ENCODE peak calls at places on chromosomes 6 and 20, in five cellular contexts. One of them, this sample, is unnamed.

GRCh38 chr20:57398901-57399535 is 7.8 kb downstream of the RBM38 start:
- DNase-seq in H1: no peak
- DNase-seq in IMR-90: no peak
- DNase-seq in neuronal stem cell: no peak
- DNase-seq in trophoblast cell: no peak
- DNase-seq in this sample: no peak

GRCh38 chr6:159892053-159892452 is 1.3 kb downstream of the MAS1 start:
- DNase-seq in H1: no peak
- DNase-seq in IMR-90: no peak
- DNase-seq in neuronal stem cell: no peak
- DNase-seq in trophoblast cell: peak; percentile 45
- DNase-seq in this sample: no peak

GRCh38 chr6:48021904-48022303 is 89.1 kb downstream of the PTCHD4 start:
- DNase-seq in H1: no peak
- DNase-seq in IMR-90: no peak
- DNase-seq in neuronal stem cell: no peak
- DNase-seq in trophoblast cell: no peak
- DNase-seq in this sample: no peak

GRCh38 chr6:12962995-12963394 is 246.4 kb downstream of the PHACTR1 start:
- DNase-seq in H1: no peak
- DNase-seq in IMR-90: no peak
- DNase-seq in neuronal stem cell: no peak
- DNase-seq in trophoblast cell: no peak
- DNase-seq in this sample: no peak

GRCh38 chr6:130826442-130827246 is 562 bp upstream of the SMLR1 start:
- DNase-seq in H1: no peak
- DNase-seq in IMR-90: no peak
- DNase-seq in neuronal stem cell: no peak
- DNase-seq in trophoblast cell: no peak
- DNase-seq in this sample: no peak

GRCh38 chr6:134031696-134032255 is 20.6 kb downstream of the SLC2A12 start:
- DNase-seq in H1: no peak
- DNase-seq in IMR-90: peak; percentile 68
- DNase-seq in neuronal stem cell: no peak
- DNase-seq in trophoblast cell: peak; percentile 37
- DNase-seq in this sample: no peak

GRCh38 chr6:116392158-116393032 is 21.6 kb downstream of the DSE start:
- DNase-seq in H1: no peak
- DNase-seq in IMR-90: peak; percentile 38
- DNase-seq in neuronal stem cell: no peak
- DNase-seq in trophoblast cell: peak; percentile 90
- DNase-seq in this sample: peak; percentile 45

GRCh38 chr6:135072753-135073152 is 18.1 kb upstream of the HBS1L start:
- DNase-seq in H1: no peak
- DNase-seq in IMR-90: no peak
- DNase-seq in neuronal stem cell: no peak
- DNase-seq in trophoblast cell: no peak
- DNase-seq in this sample: no peak

GRCh38 chr6:79599725-79600259 is 31.3 kb upstream of the SH3BGRL2 start:
- DNase-seq in H1: no peak
- DNase-seq in IMR-90: no peak
- DNase-seq in neuronal stem cell: no peak
- DNase-seq in trophoblast cell: no peak
- DNase-seq in this sample: no peak

GRCh38 chr20:37295001-37295400 is 5.5 kb downstream of the MANBAL start:
- DNase-seq in H1: no peak
- DNase-seq in IMR-90: peak; percentile 99
- DNase-seq in neuronal stem cell: no peak
- DNase-seq in trophoblast cell: peak; percentile 86
- DNase-seq in this sample: peak; percentile 98

GRCh38 chr6:140441256-140441655 is 1066.8 kb upstream of the CITED2 start:
- DNase-seq in H1: no peak
- DNase-seq in IMR-90: peak; percentile 63
- DNase-seq in neuronal stem cell: peak; percentile 48
- DNase-seq in trophoblast cell: peak; percentile 77
- DNase-seq in this sample: peak; percentile 83

GRCh38 chr6:159217595-159218275 is 48.5 kb downstream of the FNDC1 start:
- DNase-seq in H1: peak; percentile 58
- DNase-seq in IMR-90: peak; percentile 21
- DNase-seq in neuronal stem cell: no peak
- DNase-seq in trophoblast cell: peak; percentile 67
- DNase-seq in this sample: no peak

GRCh38 chr20:32792316-32792715 is 27.4 kb upstream of the MAPRE1 start:
- DNase-seq in H1: no peak
- DNase-seq in IMR-90: peak; percentile 23
- DNase-seq in neuronal stem cell: peak; percentile 55
- DNase-seq in trophoblast cell: no peak
- DNase-seq in this sample: peak; percentile 10

GRCh38 chr6:75349262-75349984 is 64.8 kb upstream of the TMEM30A start:
- DNase-seq in H1: no peak
- DNase-seq in IMR-90: peak; percentile 13
- DNase-seq in neuronal stem cell: peak; percentile 68
- DNase-seq in trophoblast cell: peak; percentile 32
- DNase-seq in this sample: peak; percentile 42

GRCh38 chr6:122722746-122723145 is 56.8 kb upstream of the FABP7 start:
- DNase-seq in H1: no peak
- DNase-seq in IMR-90: peak; percentile 83
- DNase-seq in neuronal stem cell: no peak
- DNase-seq in trophoblast cell: no peak
- DNase-seq in this sample: peak; percentile 85

GRCh38 chr6:101403566-101403965 is 10.1 kb downstream of the GRIK2 start:
- DNase-seq in H1: no peak
- DNase-seq in IMR-90: peak; percentile 21
- DNase-seq in neuronal stem cell: no peak
- DNase-seq in trophoblast cell: peak; percentile 13
- DNase-seq in this sample: no peak

GRCh38 chr6:115524821-115525220 is 535.9 kb downstream of the FRK start:
- DNase-seq in H1: no peak
- DNase-seq in IMR-90: no peak
- DNase-seq in neuronal stem cell: no peak
- DNase-seq in trophoblast cell: no peak
- DNase-seq in this sample: no peak

GRCh38 chr20:33296206-33296605 is 13.2 kb downstream of the BPIFB1 start:
- DNase-seq in H1: no peak
- DNase-seq in IMR-90: no peak
- DNase-seq in neuronal stem cell: no peak
- DNase-seq in trophoblast cell: no peak
- DNase-seq in this sample: no peak

GRCh38 chr20:50312682-50313187 is 122.1 kb downstream of the CEBPB start:
- DNase-seq in H1: no peak
- DNase-seq in IMR-90: peak; percentile 93
- DNase-seq in neuronal stem cell: no peak
- DNase-seq in trophoblast cell: no peak
- DNase-seq in this sample: peak; percentile 44

GRCh38 chr6:73521351-73522254 is 771 bp upstream of the EEF1A1 start:
- DNase-seq in H1: no peak
- DNase-seq in IMR-90: peak; percentile 91
- DNase-seq in neuronal stem cell: no peak
- DNase-seq in trophoblast cell: peak; percentile 76
- DNase-seq in this sample: peak; percentile 95

GRCh38 chr6:161374971-161375873 is 101.4 kb upstream of the AGPAT4 start:
- DNase-seq in H1: no peak
- DNase-seq in IMR-90: no peak
- DNase-seq in neuronal stem cell: no peak
- DNase-seq in trophoblast cell: no peak
- DNase-seq in this sample: no peak

GRCh38 chr6:159800141-159800865 is at the start of gene PNLDC1:
- DNase-seq in H1: no peak
- DNase-seq in IMR-90: no peak
- DNase-seq in neuronal stem cell: no peak
- DNase-seq in trophoblast cell: no peak
- DNase-seq in this sample: no peak

GRCh38 chr6:10510592-10511367 is 10.4 kb upstream of the GCNT2 start:
- DNase-seq in H1: no peak
- DNase-seq in IMR-90: peak; percentile 15
- DNase-seq in neuronal stem cell: peak; percentile 45
- DNase-seq in trophoblast cell: peak; percentile 61
- DNase-seq in this sample: peak; percentile 63

GRCh38 chr6:130516604-130517003 is 150.8 kb downstream of the TMEM200A start:
- DNase-seq in H1: no peak
- DNase-seq in IMR-90: no peak
- DNase-seq in neuronal stem cell: no peak
- DNase-seq in trophoblast cell: no peak
- DNase-seq in this sample: no peak

GRCh38 chr6:31356216-31356945 is 598 bp downstream of the HLA-B start:
- DNase-seq in H1: no peak
- DNase-seq in IMR-90: peak; percentile 18
- DNase-seq in neuronal stem cell: no peak
- DNase-seq in trophoblast cell: peak; percentile 25
- DNase-seq in this sample: peak; percentile 62

GRCh38 chr20:19814241-19814640 is 56.2 kb downstream of the RIN2 start:
- DNase-seq in H1: no peak
- DNase-seq in IMR-90: no peak
- DNase-seq in neuronal stem cell: no peak
- DNase-seq in trophoblast cell: no peak
- DNase-seq in this sample: no peak

GRCh38 chr6:6479706-6480250 is 108.7 kb upstream of the LY86 start:
- DNase-seq in H1: no peak
- DNase-seq in IMR-90: no peak
- DNase-seq in neuronal stem cell: no peak
- DNase-seq in trophoblast cell: no peak
- DNase-seq in this sample: no peak

GRCh38 chr6:111306104-111306888 is 176.7 kb downstream of the REV3L start:
- DNase-seq in H1: no peak
- DNase-seq in IMR-90: no peak
- DNase-seq in neuronal stem cell: no peak
- DNase-seq in trophoblast cell: no peak
- DNase-seq in this sample: no peak

GRCh38 chr6:27294409-27294808 is 17.7 kb downstream of the POM121L2 start:
- DNase-seq in H1: no peak
- DNase-seq in IMR-90: no peak
- DNase-seq in neuronal stem cell: no peak
- DNase-seq in trophoblast cell: no peak
- DNase-seq in this sample: peak; percentile 17

GRCh38 chr6:27297857-27298730 is 14.0 kb downstream of the POM121L2 start:
- DNase-seq in H1: no peak
- DNase-seq in IMR-90: peak; percentile 51
- DNase-seq in neuronal stem cell: no peak
- DNase-seq in trophoblast cell: peak; percentile 52
- DNase-seq in this sample: peak; percentile 51

GRCh38 chr6:27296106-27296783 is 15.8 kb downstream of the POM121L2 start:
- DNase-seq in H1: no peak
- DNase-seq in IMR-90: peak; percentile 41
- DNase-seq in neuronal stem cell: no peak
- DNase-seq in trophoblast cell: peak; percentile 55
- DNase-seq in this sample: peak; percentile 61

GRCh38 chr6:27295301-27296079 is 16.6 kb downstream of the POM121L2 start:
- DNase-seq in H1: no peak
- DNase-seq in IMR-90: peak; percentile 85
- DNase-seq in neuronal stem cell: no peak
- DNase-seq in trophoblast cell: peak; percentile 26
- DNase-seq in this sample: peak; percentile 73

GRCh38 chr6:27297484-27297856 is 14.6 kb downstream of the POM121L2 start:
- DNase-seq in H1: no peak
- DNase-seq in IMR-90: no peak
- DNase-seq in neuronal stem cell: no peak
- DNase-seq in trophoblast cell: no peak
- DNase-seq in this sample: no peak
- H3K4me3 ChIP-seq in H1: peak overlapping the region; percentile 83
- H3K4me3 ChIP-seq in IMR-90: peak overlapping the region; percentile 20
- H3K4me3 ChIP-seq in neuronal stem cell: no peak overlapping the region
- H3K4me3 ChIP-seq in trophoblast cell: no peak overlapping the region
- H3K4me3 ChIP-seq in this sample: no peak overlapping the region

GRCh38 chr6:35497571-35498406 is 910 bp upstream of the TEAD3 start:
- DNase-seq in H1: no peak
- DNase-seq in IMR-90: peak; percentile 75
- DNase-seq in neuronal stem cell: peak; percentile 48
- DNase-seq in trophoblast cell: peak; percentile 56
- DNase-seq in this sample: peak; percentile 88
- H4K91ac ChIP-seq in H1: peak overlapping the region; percentile 92
- H4K91ac ChIP-seq in IMR-90: peak overlapping the region; percentile 78
- H4K91ac ChIP-seq in neuronal stem cell: peak overlapping the region; percentile 82
- H4K91ac ChIP-seq in trophoblast cell: peak overlapping the region; percentile 97
- H4K91ac ChIP-seq in this sample: peak overlapping the region; percentile 97

GRCh38 chr20:53581444-53582311 is 12.0 kb downstream of the ZNF217 start:
- DNase-seq in H1: no peak
- DNase-seq in IMR-90: no peak
- DNase-seq in neuronal stem cell: no peak
- DNase-seq in trophoblast cell: no peak
- DNase-seq in this sample: no peak
- H3K4me3 ChIP-seq in H1: no peak overlapping the region
- H3K4me3 ChIP-seq in IMR-90: no peak overlapping the region
- H3K4me3 ChIP-seq in neuronal stem cell: no peak overlapping the region
- H3K4me3 ChIP-seq in trophoblast cell: no peak overlapping the region
- H3K4me3 ChIP-seq in this sample: no peak overlapping the region

GRCh38 chr20:35739294-35740163 is 2.5 kb downstream of the RBM39 start:
- DNase-seq in H1: no peak
- DNase-seq in IMR-90: peak; percentile 50
- DNase-seq in neuronal stem cell: no peak
- DNase-seq in trophoblast cell: peak; percentile 67
- DNase-seq in this sample: peak; percentile 67

GRCh38 chr20:35738410-35739179 is 3.5 kb downstream of the RBM39 start:
- DNase-seq in H1: no peak
- DNase-seq in IMR-90: no peak
- DNase-seq in neuronal stem cell: no peak
- DNase-seq in trophoblast cell: no peak
- DNase-seq in this sample: no peak

GRCh38 chr20:35743693-35744491 is 1.8 kb upstream of the RBM39 start:
- DNase-seq in H1: no peak
- DNase-seq in IMR-90: peak; percentile 31
- DNase-seq in neuronal stem cell: no peak
- DNase-seq in trophoblast cell: peak; percentile 61
- DNase-seq in this sample: peak; percentile 78

GRCh38 chr20:35742741-35743523 is 872 bp upstream of the RBM39 start:
- DNase-seq in H1: no peak
- DNase-seq in IMR-90: no peak
- DNase-seq in neuronal stem cell: no peak
- DNase-seq in trophoblast cell: no peak
- DNase-seq in this sample: peak; percentile 51

DNA sequence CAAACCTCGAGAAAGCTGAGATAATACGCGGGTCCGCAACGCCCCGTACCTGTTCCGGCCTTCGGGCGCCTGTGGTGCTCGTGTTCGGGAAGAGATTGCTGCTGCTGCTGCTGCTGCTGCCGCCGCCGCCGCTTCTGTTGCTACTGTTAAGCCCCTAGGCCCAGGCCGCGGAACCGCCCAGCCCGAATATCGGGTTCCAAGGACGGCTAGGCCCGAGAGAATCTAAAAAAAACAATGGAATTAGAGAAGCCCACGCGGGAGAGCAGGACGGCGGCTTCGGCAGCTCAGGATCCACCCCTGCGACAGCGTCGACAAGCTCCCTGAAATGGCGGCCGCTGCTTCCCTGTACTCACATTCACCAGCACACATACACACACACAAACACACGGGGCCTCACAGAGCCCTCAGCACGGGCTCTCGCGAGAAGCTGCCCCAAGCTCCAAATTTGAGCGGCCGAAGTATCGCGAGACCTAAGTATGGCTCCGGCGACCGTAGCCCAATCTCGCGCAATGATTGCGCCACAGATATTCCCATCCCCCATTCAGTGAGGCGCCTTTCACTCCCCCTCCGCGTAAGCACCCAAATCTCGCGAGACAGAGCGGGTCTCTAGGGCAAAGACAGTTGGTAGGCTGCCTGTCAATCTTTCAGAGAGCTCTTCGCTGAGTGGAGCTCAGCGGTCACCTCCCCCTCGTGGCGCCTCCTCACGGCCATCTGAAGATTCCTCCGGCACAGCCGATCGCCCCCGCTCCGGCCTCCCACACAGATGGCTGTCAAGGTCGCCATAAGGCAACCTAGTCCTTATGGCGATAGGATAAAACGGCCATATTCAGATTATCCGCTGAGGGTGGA is at the start of gene RBM39:
- DNase-seq in H1: peak; percentile 100
- DNase-seq in IMR-90: peak; percentile 100
- DNase-seq in neuronal stem cell: peak; percentile 100
- DNase-seq in trophoblast cell: peak; percentile 100
- DNase-seq in this sample: peak; percentile 100
- H4K91ac ChIP-seq in H1: peak within 1 kb of the TSS; percentile 98
- H4K91ac ChIP-seq in IMR-90: peak within 1 kb of the TSS; percentile 99
- H4K91ac ChIP-seq in neuronal stem cell: peak within 1 kb of the TSS; percentile 100
- H4K91ac ChIP-seq in trophoblast cell: peak within 1 kb of the TSS; percentile 100
- H4K91ac ChIP-seq in this sample: peak within 1 kb of the TSS; percentile 98

This sample was measured in mesenchymal stem cell.